ENCODE peak calls at places on chromosomes 5 and 9, in nine cellular contexts. L, E, K, D, Q, T, H, O and I are unnamed samples.

GRCh38 chr9:131677445-131678180 is 62.3 kb downstream of the RAPGEF1 start:
- DNase-seq in L (no peak), H (no peak), D (peak), O (no peak), E (peak), K (peak), Q (peak), T (no peak), I (peak)

GRCh38 chr9:106860731-106861584 is 2.0 kb upstream of the ZNF462 start:
- DNase-seq in D (no peak), T (no peak), O (no peak), Q (peak), E (peak), H (no peak), L (no peak), K (no peak), I (peak)

GRCh38 chr5:82222597-82223574 is 55.3 kb downstream of the RPS23 start:
- DNase-seq in L (no peak), D (no peak), T (no peak), K (no peak), H (no peak), E (no peak), O (no peak), Q (no peak), I (no peak)

GRCh38 chr5:138466058-138466899 is 1.0 kb downstream of the EGR1 start:
- DNase-seq in D (no peak), Q (peak), H (no peak), K (no peak), T (no peak), E (no peak), O (no peak), L (no peak), I (peak)

GRCh38 chr5:55438931-55439477 is 95.8 kb downstream of the PLPP1 start:
- DNase-seq in D (no peak), T (no peak), E (peak), L (no peak), Q (peak), O (no peak), H (no peak), K (no peak), I (peak)

GRCh38 chr9:79976501-79977444 is 405.0 kb downstream of the TLE4 start:
- DNase-seq in H (no peak), O (no peak), D (no peak), L (no peak), T (no peak), E (no peak), K (peak), Q (no peak), I (no peak)

GRCh38 chr9:130872912-130873503 is 23.6 kb downstream of the QRFP start:
- DNase-seq in H (peak), L (no peak), Q (no peak), K (no peak), E (no peak), T (no peak), D (no peak), O (no peak), I (no peak)

GRCh38 chr5:140571105-140571504 is 6.5 kb downstream of the SLC35A4 start:
- DNase-seq in H (no peak), L (no peak), T (no peak), E (no peak), D (no peak), Q (no peak), O (no peak), K (no peak), I (no peak)

GRCh38 chr5:63164838-63165237 is 586.2 kb downstream of the LRRC70 start:
- DNase-seq in H (no peak), O (no peak), K (no peak), E (no peak), L (no peak), Q (no peak), D (no peak), T (no peak), I (no peak)

GRCh38 chr9:16985559-16986348 is 115.3 kb upstream of the BNC2 start:
- DNase-seq in H (no peak), L (no peak), T (no peak), D (no peak), Q (peak), O (no peak), K (no peak), E (peak), I (peak)

GRCh38 chr9:93225417-93225816 is 41.5 kb downstream of the WNK2 start:
- DNase-seq in L (no peak), D (peak), T (no peak), E (no peak), K (no peak), H (no peak), O (no peak), Q (no peak), I (no peak)

GRCh38 chr9:37679649-37680402 is 29.1 kb downstream of the FRMPD1 start:
- DNase-seq in L (no peak), D (no peak), O (no peak), H (no peak), E (no peak), K (no peak), Q (no peak), T (no peak), I (no peak)

GRCh38 chr5:126656397-126657007 is 55.8 kb downstream of the PHAX start:
- DNase-seq in K (peak), Q (peak), H (no peak), D (peak), T (no peak), O (no peak), L (no peak), E (peak), I (peak)